ENCODE peak calls at places on chromosome 2, in ten cellular contexts. V is endothelial cell; K is brain pericyte; Q is naive B cell; Z is left cardiac atrium; G is HuH-7.5; T is amniotic stem cell; L is activated naive CD4-positive, alpha-beta T cell; D is GM23338; M is HT-29. B is an unnamed sample.

GRCh38 chr2:23430263-23430662 is 45.3 kb downstream of the KLHL29 start:
- DNase-seq in V (no peak), K (no peak), Q (no peak), Z (no peak), G (no peak), T (peak), L (no peak), D (no peak), M (no peak), B (no peak)

GRCh38 chr2:200624660-200625059 is 38.8 kb downstream of the AOX1 start:
- DNase-seq in V (no peak), K (no peak), Q (no peak), Z (no peak), G (no peak), T (no peak), L (no peak), D (no peak), M (no peak), B (no peak)

GRCh38 chr2:7745369-7745768 is 828.2 kb downstream of the RNF144A start:
- DNase-seq in V (no peak), K (no peak), Q (no peak), Z (no peak), G (no peak), T (no peak), L (no peak), D (no peak), M (no peak), B (no peak)

GRCh38 chr2:214069254-214069653 is 341.6 kb upstream of the VWC2L start:
- DNase-seq in V (no peak), K (peak), Q (no peak), Z (no peak), G (peak), T (peak), L (no peak), D (no peak), M (peak), B (no peak)

GRCh38 chr2:25371253-25372241 is 29.8 kb upstream of the DNMT3A start:
- DNase-seq in V (no peak), K (no peak), Q (no peak), Z (no peak), G (no peak), T (no peak), L (no peak), D (no peak), M (no peak), B (no peak)

GRCh38 chr2:12120281-12121150 is 374.1 kb downstream of the LPIN1 start:
- DNase-seq in V (no peak), K (peak), Q (no peak), Z (no peak), G (no peak), T (peak), L (no peak), D (no peak), M (no peak), B (no peak)

GRCh38 chr2:240816584-240817495 is 3.2 kb downstream of the KIF1A start:
- DNase-seq in V (no peak), K (no peak), Q (no peak), Z (no peak), G (no peak), T (no peak), L (no peak), D (no peak), M (no peak), B (no peak)

GRCh38 chr2:241300000-241300399 is 15.5 kb downstream of the HDLBP start:
- DNase-seq in V (no peak), K (no peak), Q (no peak), Z (no peak), G (no peak), T (no peak), L (no peak), D (peak), M (no peak), B (peak)

GRCh38 chr2:234033174-234033573 is 17.3 kb upstream of the SPP2 start:
- DNase-seq in V (no peak), K (no peak), Q (no peak), Z (no peak), G (no peak), T (no peak), L (no peak), D (no peak), M (no peak), B (no peak)

GRCh38 chr2:21258082-21258481 is 134.3 kb downstream of the TDRD15 start:
- DNase-seq in V (no peak), K (no peak), Q (no peak), Z (no peak), G (no peak), T (no peak), L (no peak), D (no peak), M (no peak), B (no peak)

GRCh38 chr2:100862081-100862480 is 42.1 kb downstream of the NPAS2 start:
- DNase-seq in V (no peak), K (no peak), Q (no peak), Z (no peak), G (no peak), T (no peak), L (no peak), D (no peak), M (no peak), B (no peak)

GRCh38 chr2:47354013-47354816 is 48.7 kb upstream of the MSH2 start:
- DNase-seq in V (no peak), K (peak), Q (no peak), Z (no peak), G (no peak), T (no peak), L (no peak), D (no peak), M (peak), B (no peak)

GRCh38 chr2:169585673-169586072 is 1.5 kb downstream of the PPIG start:
- DNase-seq in V (no peak), K (no peak), Q (no peak), Z (no peak), G (no peak), T (no peak), L (no peak), D (no peak), M (no peak), B (no peak)

GRCh38 chr2:66434679-66435548 is at the start of gene MEIS1:
- DNase-seq in V (peak), K (peak), Q (peak), Z (peak), G (peak), T (peak), L (no peak), D (peak), M (peak), B (no peak)

GRCh38 chr2:121356058-121356640 is 71.1 kb upstream of the TFCP2L1 start:
- DNase-seq in V (peak), K (peak), Q (no peak), Z (no peak), G (peak), T (no peak), L (no peak), D (peak), M (peak), B (no peak)

GRCh38 chr2:152542995-152543481 is 174.2 kb downstream of the PRPF40A start:
- DNase-seq in V (peak), K (no peak), Q (no peak), Z (no peak), G (no peak), T (peak), L (no peak), D (peak), M (no peak), B (no peak)

GRCh38 chr2:241808051-241808450 is 942 bp upstream of the NEU4 start:
- DNase-seq in V (peak), K (no peak), Q (no peak), Z (peak), G (peak), T (no peak), L (no peak), D (peak), M (no peak), B (no peak)

GRCh38 chr2:128490881-128491778 is 172.5 kb upstream of the HS6ST1 start:
- DNase-seq in V (no peak), K (no peak), Q (no peak), Z (no peak), G (no peak), T (no peak), L (no peak), D (no peak), M (no peak), B (no peak)

GRCh38 chr2:152560163-152560562 is 157.1 kb downstream of the PRPF40A start:
- DNase-seq in V (no peak), K (no peak), Q (no peak), Z (no peak), G (no peak), T (no peak), L (no peak), D (no peak), M (no peak), B (no peak)

GRCh38 chr2:240299710-240300068 is 135.8 kb upstream of the GPC1 start:
- DNase-seq in V (no peak), K (no peak), Q (no peak), Z (no peak), G (no peak), T (no peak), L (no peak), D (no peak), M (no peak), B (no peak)

GRCh38 chr2:137348301-137348700 is 583.0 kb downstream of the THSD7B start:
- DNase-seq in V (no peak), K (no peak), Q (no peak), Z (no peak), G (no peak), T (no peak), L (no peak), D (no peak), M (no peak), B (no peak)

GRCh38 chr2:13114391-13114790 is 397.7 kb downstream of the TRIB2 start:
- DNase-seq in V (no peak), K (no peak), Q (no peak), Z (peak), G (no peak), T (no peak), L (no peak), D (no peak), M (no peak), B (no peak)

GRCh38 chr2:235693279-235693678 is 199.4 kb downstream of the AGAP1 start:
- DNase-seq in V (no peak), K (no peak), Q (no peak), Z (no peak), G (no peak), T (no peak), L (no peak), D (no peak), M (no peak), B (no peak)

GRCh38 chr2:147800316-147800715 is 44.5 kb upstream of the ACVR2A start:
- DNase-seq in V (no peak), K (no peak), Q (no peak), Z (no peak), G (no peak), T (no peak), L (no peak), D (no peak), M (no peak), B (no peak)

GRCh38 chr2:99389946-99390345 is 52.8 kb downstream of the EIF5B start:
- DNase-seq in V (no peak), K (no peak), Q (no peak), Z (no peak), G (no peak), T (no peak), L (no peak), D (no peak), M (no peak), B (no peak)

GRCh38 chr2:44548221-44549098 is 186.7 kb downstream of the CAMKMT start:
- DNase-seq in V (no peak), K (no peak), Q (no peak), Z (no peak), G (no peak), T (no peak), L (no peak), D (no peak), M (no peak), B (no peak)

GRCh38 chr2:172964511-172964910 is 111.1 kb upstream of the MAP3K20 start:
- DNase-seq in V (no peak), K (no peak), Q (no peak), Z (no peak), G (no peak), T (no peak), L (no peak), D (no peak), M (no peak), B (no peak)

GRCh38 chr2:55923091-55923977 is at the start of gene EFEMP1:
- DNase-seq in V (peak), K (peak), Q (no peak), Z (peak), G (peak), T (no peak), L (no peak), D (peak), M (no peak), B (no peak)

GRCh38 chr2:194495046-194495445 is 1162.0 kb upstream of the SLC39A10 start:
- DNase-seq in V (no peak), K (no peak), Q (no peak), Z (no peak), G (no peak), T (no peak), L (no peak), D (no peak), M (no peak), B (no peak)

GRCh38 chr2:66366619-66367018 is 68.3 kb upstream of the MEIS1 start:
- DNase-seq in V (no peak), K (no peak), Q (no peak), Z (no peak), G (no peak), T (no peak), L (no peak), D (no peak), M (no peak), B (no peak)

GRCh38 chr2:136134126-136134525 is 16.2 kb upstream of the CXCR4 start:
- DNase-seq in V (no peak), K (no peak), Q (no peak), Z (no peak), G (no peak), T (no peak), L (no peak), D (no peak), M (no peak), B (peak)

GRCh38 chr2:23397483-23397882 is 12.5 kb downstream of the KLHL29 start:
- DNase-seq in V (no peak), K (no peak), Q (no peak), Z (no peak), G (no peak), T (no peak), L (no peak), D (no peak), M (no peak), B (no peak)

B was measured in naive thymus-derived CD4-positive, alpha-beta T cell.